ENCODE peak calls at places on chromosome 9, in eight cellular contexts. One of them, this sample, is unnamed.

GRCh38 chr9:27625751-27626628 is 52.7 kb upstream of the C9orf72 start:
- DNase-seq in fibroblast of villous mesenchyme: no peak
- DNase-seq in mucosa of descending colon: no peak
- DNase-seq in bronchial epithelial cell: peak; percentile 93
- DNase-seq in psoas muscle: no peak
- DNase-seq in AG04450: no peak
- DNase-seq in foreskin fibroblast: no peak
- DNase-seq in heart right ventricle: no peak
- DNase-seq in this sample: no peak

GRCh38 chr9:19379697-19380046 is 364 bp downstream of the RPS6 start:
- DNase-seq in mucosa of descending colon: no peak
- DNase-seq in fibroblast of villous mesenchyme: peak; percentile 43
- DNase-seq in psoas muscle: no peak
- DNase-seq in AG04450: no peak
- DNase-seq in foreskin fibroblast: no peak
- DNase-seq in bronchial epithelial cell: no peak
- DNase-seq in heart right ventricle: peak; percentile 37
- DNase-seq in this sample: no peak

GRCh38 chr9:112624711-112625707 is 92.9 kb downstream of the INIP start:
- DNase-seq in fibroblast of villous mesenchyme: no peak
- DNase-seq in heart right ventricle: no peak
- DNase-seq in AG04450: no peak
- DNase-seq in foreskin fibroblast: no peak
- DNase-seq in psoas muscle: no peak
- DNase-seq in mucosa of descending colon: no peak
- DNase-seq in bronchial epithelial cell: peak; percentile 37
- DNase-seq in this sample: no peak

GRCh38 chr9:128969491-128969890 is 22.0 kb downstream of the NUP188 start:
- DNase-seq in heart right ventricle: no peak
- DNase-seq in foreskin fibroblast: peak; percentile 15
- DNase-seq in AG04450: no peak
- DNase-seq in mucosa of descending colon: no peak
- DNase-seq in psoas muscle: no peak
- DNase-seq in fibroblast of villous mesenchyme: peak; percentile 21
- DNase-seq in bronchial epithelial cell: no peak
- DNase-seq in this sample: peak; percentile 53

GRCh38 chr9:97307091-97307490 is 368 bp upstream of the CCDC180 start:
- DNase-seq in psoas muscle: peak; percentile 71
- DNase-seq in heart right ventricle: peak; percentile 90
- DNase-seq in fibroblast of villous mesenchyme: peak; percentile 57
- DNase-seq in mucosa of descending colon: peak; percentile 74
- DNase-seq in foreskin fibroblast: peak; percentile 80
- DNase-seq in bronchial epithelial cell: peak; percentile 21
- DNase-seq in AG04450: peak; percentile 41
- DNase-seq in this sample: peak; percentile 79

GRCh38 chr9:134063876-134064450 is 3.9 kb downstream of the BRD3 start:
- DNase-seq in heart right ventricle: no peak
- DNase-seq in mucosa of descending colon: peak; percentile 26
- DNase-seq in psoas muscle: no peak
- DNase-seq in AG04450: no peak
- DNase-seq in bronchial epithelial cell: no peak
- DNase-seq in fibroblast of villous mesenchyme: no peak
- DNase-seq in foreskin fibroblast: no peak
- DNase-seq in this sample: no peak

GRCh38 chr9:21110708-21111576 is 30.7 kb downstream of the IFNW1 start:
- DNase-seq in mucosa of descending colon: no peak
- DNase-seq in psoas muscle: no peak
- DNase-seq in AG04450: peak; percentile 56
- DNase-seq in fibroblast of villous mesenchyme: peak; percentile 76
- DNase-seq in heart right ventricle: peak; percentile 26
- DNase-seq in bronchial epithelial cell: peak; percentile 73
- DNase-seq in foreskin fibroblast: peak; percentile 83
- DNase-seq in this sample: peak; percentile 75

GRCh38 chr9:24293391-24293790 is 252.3 kb downstream of the IZUMO3 start:
- DNase-seq in psoas muscle: no peak
- DNase-seq in AG04450: no peak
- DNase-seq in fibroblast of villous mesenchyme: no peak
- DNase-seq in mucosa of descending colon: no peak
- DNase-seq in heart right ventricle: no peak
- DNase-seq in bronchial epithelial cell: no peak
- DNase-seq in foreskin fibroblast: no peak
- DNase-seq in this sample: no peak

GRCh38 chr9:38059233-38059936 is 9.6 kb downstream of the SHB start:
- DNase-seq in psoas muscle: no peak
- DNase-seq in AG04450: no peak
- DNase-seq in heart right ventricle: no peak
- DNase-seq in foreskin fibroblast: no peak
- DNase-seq in fibroblast of villous mesenchyme: no peak
- DNase-seq in mucosa of descending colon: no peak
- DNase-seq in bronchial epithelial cell: peak; percentile 58
- DNase-seq in this sample: peak; percentile 43

GRCh38 chr9:105259731-105260612 is 15.5 kb downstream of the SLC44A1 start:
- DNase-seq in foreskin fibroblast: no peak
- DNase-seq in AG04450: no peak
- DNase-seq in bronchial epithelial cell: no peak
- DNase-seq in mucosa of descending colon: no peak
- DNase-seq in psoas muscle: no peak
- DNase-seq in fibroblast of villous mesenchyme: no peak
- DNase-seq in heart right ventricle: no peak
- DNase-seq in this sample: no peak

GRCh38 chr9:127741831-127742434 is 6.8 kb upstream of the TOR2A start:
- DNase-seq in heart right ventricle: peak; percentile 76
- DNase-seq in bronchial epithelial cell: peak; percentile 19
- DNase-seq in psoas muscle: peak; percentile 62
- DNase-seq in fibroblast of villous mesenchyme: no peak
- DNase-seq in mucosa of descending colon: peak; percentile 64
- DNase-seq in AG04450: no peak
- DNase-seq in foreskin fibroblast: peak; percentile 84
- DNase-seq in this sample: peak; percentile 37

GRCh38 chr9:16753256-16753655 is 117.2 kb downstream of the BNC2 start:
- DNase-seq in mucosa of descending colon: no peak
- DNase-seq in fibroblast of villous mesenchyme: peak; percentile 34
- DNase-seq in psoas muscle: no peak
- DNase-seq in heart right ventricle: no peak
- DNase-seq in bronchial epithelial cell: no peak
- DNase-seq in AG04450: no peak
- DNase-seq in foreskin fibroblast: no peak
- DNase-seq in this sample: no peak

GRCh38 chr9:4235951-4236804 is 63.7 kb downstream of the GLIS3 start:
- DNase-seq in bronchial epithelial cell: peak; percentile 82
- DNase-seq in fibroblast of villous mesenchyme: peak; percentile 76
- DNase-seq in mucosa of descending colon: no peak
- DNase-seq in AG04450: no peak
- DNase-seq in heart right ventricle: no peak
- DNase-seq in foreskin fibroblast: no peak
- DNase-seq in psoas muscle: no peak
- DNase-seq in this sample: peak; percentile 78

GRCh38 chr9:78215706-78216105 is 20.2 kb upstream of the CEP78 start:
- DNase-seq in AG04450: no peak
- DNase-seq in heart right ventricle: no peak
- DNase-seq in bronchial epithelial cell: no peak
- DNase-seq in mucosa of descending colon: no peak
- DNase-seq in foreskin fibroblast: peak; percentile 9
- DNase-seq in fibroblast of villous mesenchyme: no peak
- DNase-seq in psoas muscle: no peak
- DNase-seq in this sample: no peak

GRCh38 chr9:107751522-107752235 is 262.1 kb upstream of the KLF4 start:
- DNase-seq in fibroblast of villous mesenchyme: peak; percentile 76
- DNase-seq in foreskin fibroblast: peak; percentile 79
- DNase-seq in mucosa of descending colon: peak; percentile 68
- DNase-seq in psoas muscle: peak; percentile 31
- DNase-seq in AG04450: no peak
- DNase-seq in bronchial epithelial cell: peak; percentile 63
- DNase-seq in heart right ventricle: no peak
- DNase-seq in this sample: peak; percentile 78

GRCh38 chr9:70465398-70465797 is 50.9 kb upstream of the KLF9 start:
- DNase-seq in bronchial epithelial cell: no peak
- DNase-seq in psoas muscle: no peak
- DNase-seq in AG04450: no peak
- DNase-seq in fibroblast of villous mesenchyme: no peak
- DNase-seq in foreskin fibroblast: no peak
- DNase-seq in mucosa of descending colon: no peak
- DNase-seq in heart right ventricle: no peak
- DNase-seq in this sample: no peak

GRCh38 chr9:134870311-134870694 is 10.3 kb upstream of the FCN2 start:
- DNase-seq in bronchial epithelial cell: no peak
- DNase-seq in mucosa of descending colon: no peak
- DNase-seq in foreskin fibroblast: no peak
- DNase-seq in heart right ventricle: no peak
- DNase-seq in fibroblast of villous mesenchyme: no peak
- DNase-seq in AG04450: no peak
- DNase-seq in psoas muscle: no peak
- DNase-seq in this sample: no peak

GRCh38 chr9:124297915-124298645 is 40.3 kb downstream of the NEK6 start:
- DNase-seq in mucosa of descending colon: no peak
- DNase-seq in bronchial epithelial cell: no peak
- DNase-seq in heart right ventricle: no peak
- DNase-seq in AG04450: no peak
- DNase-seq in fibroblast of villous mesenchyme: no peak
- DNase-seq in psoas muscle: no peak
- DNase-seq in foreskin fibroblast: no peak
- DNase-seq in this sample: no peak

GRCh38 chr9:121440265-121440664 is 59.4 kb downstream of the GGTA1 start:
- DNase-seq in mucosa of descending colon: no peak
- DNase-seq in bronchial epithelial cell: peak; percentile 31
- DNase-seq in AG04450: no peak
- DNase-seq in foreskin fibroblast: peak; percentile 48
- DNase-seq in psoas muscle: no peak
- DNase-seq in heart right ventricle: no peak
- DNase-seq in fibroblast of villous mesenchyme: peak; percentile 32
- DNase-seq in this sample: no peak

GRCh38 chr9:126295516-126295915 is 31.1 kb upstream of the MVB12B start:
- DNase-seq in mucosa of descending colon: no peak
- DNase-seq in AG04450: no peak
- DNase-seq in fibroblast of villous mesenchyme: no peak
- DNase-seq in foreskin fibroblast: no peak
- DNase-seq in bronchial epithelial cell: no peak
- DNase-seq in psoas muscle: no peak
- DNase-seq in heart right ventricle: no peak
- DNase-seq in this sample: no peak

GRCh38 chr9:89489548-89490527 is 8.1 kb downstream of the SEMA4D start:
- DNase-seq in heart right ventricle: no peak
- DNase-seq in foreskin fibroblast: no peak
- DNase-seq in mucosa of descending colon: no peak
- DNase-seq in psoas muscle: no peak
- DNase-seq in AG04450: no peak
- DNase-seq in bronchial epithelial cell: no peak
- DNase-seq in fibroblast of villous mesenchyme: no peak
- DNase-seq in this sample: no peak

GRCh38 chr9:35834260-35835215 is 5.5 kb downstream of the TMEM8B start:
- DNase-seq in AG04450: no peak
- DNase-seq in mucosa of descending colon: no peak
- DNase-seq in bronchial epithelial cell: no peak
- DNase-seq in foreskin fibroblast: no peak
- DNase-seq in psoas muscle: no peak
- DNase-seq in fibroblast of villous mesenchyme: no peak
- DNase-seq in heart right ventricle: no peak
- DNase-seq in this sample: no peak
- H3K4me3 ChIP-seq in AG04450: no peak overlapping the region
- H3K4me3 ChIP-seq in mucosa of descending colon: no peak overlapping the region
- H3K4me3 ChIP-seq in bronchial epithelial cell: no peak overlapping the region
- H3K4me3 ChIP-seq in foreskin fibroblast: no peak overlapping the region
- H3K4me3 ChIP-seq in psoas muscle: no peak overlapping the region
- H3K4me3 ChIP-seq in fibroblast of villous mesenchyme: no peak overlapping the region
- H3K4me3 ChIP-seq in heart right ventricle: no peak overlapping the region
- H3K4me3 ChIP-seq in this sample: no peak overlapping the region

GRCh38 chr9:87111010-87111409 is 163.7 kb upstream of the GAS1 start:
- DNase-seq in AG04450: no peak
- DNase-seq in heart right ventricle: no peak
- DNase-seq in foreskin fibroblast: no peak
- DNase-seq in bronchial epithelial cell: no peak
- DNase-seq in fibroblast of villous mesenchyme: no peak
- DNase-seq in mucosa of descending colon: no peak
- DNase-seq in psoas muscle: no peak
- DNase-seq in this sample: no peak

GRCh38 chr9:87108639-87109038 is 161.3 kb upstream of the GAS1 start:
- DNase-seq in heart right ventricle: peak; percentile 66
- DNase-seq in bronchial epithelial cell: no peak
- DNase-seq in foreskin fibroblast: no peak
- DNase-seq in mucosa of descending colon: no peak
- DNase-seq in AG04450: no peak
- DNase-seq in fibroblast of villous mesenchyme: no peak
- DNase-seq in psoas muscle: no peak
- DNase-seq in this sample: no peak

GRCh38 chr9:87109851-87110250 is 162.5 kb upstream of the GAS1 start:
- DNase-seq in fibroblast of villous mesenchyme: peak; percentile 66
- DNase-seq in heart right ventricle: no peak
- DNase-seq in AG04450: no peak
- DNase-seq in foreskin fibroblast: peak; percentile 70
- DNase-seq in mucosa of descending colon: no peak
- DNase-seq in bronchial epithelial cell: no peak
- DNase-seq in psoas muscle: no peak
- DNase-seq in this sample: peak; percentile 70

GRCh38 chr9:87109182-87109581 is 161.9 kb upstream of the GAS1 start:
- DNase-seq in AG04450: no peak
- DNase-seq in foreskin fibroblast: peak; percentile 50
- DNase-seq in bronchial epithelial cell: peak; percentile 23
- DNase-seq in psoas muscle: no peak
- DNase-seq in fibroblast of villous mesenchyme: no peak
- DNase-seq in mucosa of descending colon: no peak
- DNase-seq in heart right ventricle: no peak
- DNase-seq in this sample: peak; percentile 44

GRCh38 chr9:87107072-87107471 is 159.8 kb upstream of the GAS1 start:
- DNase-seq in fibroblast of villous mesenchyme: no peak
- DNase-seq in psoas muscle: no peak
- DNase-seq in heart right ventricle: no peak
- DNase-seq in AG04450: no peak
- DNase-seq in bronchial epithelial cell: peak; percentile 50
- DNase-seq in mucosa of descending colon: no peak
- DNase-seq in foreskin fibroblast: peak; percentile 28
- DNase-seq in this sample: peak; percentile 45
- TF ChIP-seq CTCF in fibroblast of villous mesenchyme: peak; percentile 16
- TF ChIP-seq CTCF in psoas muscle: peak; percentile 29
- TF ChIP-seq CTCF in heart right ventricle: no peak
- TF ChIP-seq CTCF in AG04450: no peak
- TF ChIP-seq CTCF in bronchial epithelial cell: no peak
- TF ChIP-seq CTCF in mucosa of descending colon: no peak
- TF ChIP-seq CTCF in foreskin fibroblast: no peak
- TF ChIP-seq CTCF in this sample: peak; percentile 6

DNA sequence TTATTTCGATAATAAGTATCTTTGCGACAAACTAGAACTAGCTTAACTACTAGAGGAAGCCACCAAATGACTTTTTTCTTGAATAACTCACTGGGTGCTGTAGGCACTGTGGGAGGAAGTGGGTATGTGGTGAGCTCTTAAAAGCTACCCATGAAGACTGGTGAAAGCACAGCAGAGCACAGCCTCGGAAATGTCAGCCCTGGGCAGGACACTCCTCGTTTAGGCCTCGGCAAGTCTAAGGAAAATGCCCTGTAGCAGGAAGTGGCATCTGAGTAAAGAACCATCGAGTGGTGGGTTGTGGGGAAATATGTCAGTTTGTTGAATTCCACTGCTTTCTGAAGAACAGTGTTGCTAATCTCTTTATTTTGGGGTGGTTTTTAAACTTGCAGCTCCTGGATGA is 44.0 kb upstream of the NCS1 start:
- DNase-seq in mucosa of descending colon: peak; percentile 27
- DNase-seq in foreskin fibroblast: peak; percentile 26
- DNase-seq in AG04450: no peak
- DNase-seq in bronchial epithelial cell: no peak
- DNase-seq in heart right ventricle: no peak
- DNase-seq in psoas muscle: no peak
- DNase-seq in fibroblast of villous mesenchyme: no peak
- DNase-seq in this sample: peak; percentile 29
- H3K4me3 ChIP-seq in mucosa of descending colon: no peak overlapping the region
- H3K4me3 ChIP-seq in foreskin fibroblast: no peak overlapping the region
- H3K4me3 ChIP-seq in AG04450: no peak overlapping the region
- H3K4me3 ChIP-seq in bronchial epithelial cell: no peak overlapping the region
- H3K4me3 ChIP-seq in heart right ventricle: peak overlapping the region; percentile 16
- H3K4me3 ChIP-seq in psoas muscle: no peak overlapping the region
- H3K4me3 ChIP-seq in fibroblast of villous mesenchyme: no peak overlapping the region
- H3K4me3 ChIP-seq in this sample: no peak overlapping the region

GRCh38 chr9:93684806-93685553 is 108.6 kb downstream of the PHF2 start:
- DNase-seq in heart right ventricle: no peak
- DNase-seq in AG04450: no peak
- DNase-seq in psoas muscle: no peak
- DNase-seq in mucosa of descending colon: no peak
- DNase-seq in fibroblast of villous mesenchyme: no peak
- DNase-seq in bronchial epithelial cell: peak; percentile 39
- DNase-seq in foreskin fibroblast: no peak
- DNase-seq in this sample: no peak
- TF ChIP-seq CTCF in heart right ventricle: no peak
- TF ChIP-seq CTCF in AG04450: peak; percentile 45
- TF ChIP-seq CTCF in psoas muscle: no peak
- TF ChIP-seq CTCF in mucosa of descending colon: no peak
- TF ChIP-seq CTCF in fibroblast of villous mesenchyme: peak; percentile 28
- TF ChIP-seq CTCF in bronchial epithelial cell: no peak
- TF ChIP-seq CTCF in foreskin fibroblast: peak; percentile 14
- TF ChIP-seq CTCF in this sample: peak; percentile 22